ENCODE peak calls at places on chromosomes 5 and 9, in seven cellular contexts. D, F, U, H, Q, K and Z are unnamed samples.
A peak's percentile ranks its signal among the peaks of the same experiment; 100 is the strongest.

GRCh38 chr9:117574099-117574498 is 130.1 kb upstream of the TLR4 start:
- DNase-seq in D (no peak), F (no peak), U (no peak), H (no peak), Q (no peak), K (peak; percentile 47), Z (no peak)

GRCh38 chr9:37919956-37920335 is 16.0 kb upstream of the SLC25A51 start:
- DNase-seq in D (no peak), F (no peak), U (no peak), H (no peak), Q (no peak), K (no peak), Z (no peak)

GRCh38 chr5:120823316-120823715 is 359.2 kb downstream of the PRR16 start:
- DNase-seq in D (no peak), F (no peak), U (no peak), H (no peak), Q (no peak), K (no peak), Z (no peak)

GRCh38 chr9:128250839-128251558 is 24.8 kb downstream of the GOLGA2 start:
- DNase-seq in D (no peak), F (no peak), U (no peak), H (peak; percentile 54), Q (no peak), K (no peak), Z (no peak)

GRCh38 chr9:76759726-76760125 is 4.5 kb upstream of the PCA3 start:
- DNase-seq in D (no peak), F (no peak), U (no peak), H (no peak), Q (no peak), K (no peak), Z (no peak)

GRCh38 chr9:115063058-115063850 is 54.7 kb downstream of the TNC start:
- DNase-seq in D (no peak), F (no peak), U (peak; percentile 5), H (no peak), Q (no peak), K (no peak), Z (no peak)

GRCh38 chr5:148697177-148697820 is 43.0 kb upstream of the HTR4 start:
- DNase-seq in D (no peak), F (no peak), U (no peak), H (no peak), Q (no peak), K (no peak), Z (no peak)

GRCh38 chr5:149063901-149064478 is 1.1 kb upstream of the SH3TC2 start:
- DNase-seq in D (no peak), F (no peak), U (no peak), H (no peak), Q (peak; percentile 27), K (no peak), Z (no peak)

GRCh38 chr9:71746753-71747115 is 21.6 kb downstream of the CEMIP2 start:
- DNase-seq in D (no peak), F (no peak), U (no peak), H (no peak), Q (no peak), K (no peak), Z (no peak)

GRCh38 chr5:181160144-181160754 is 12.9 kb downstream of the OR2V2 start:
- DNase-seq in D (no peak), F (no peak), U (no peak), H (peak; percentile 74), Q (no peak), K (peak; percentile 86), Z (peak; percentile 87)

GRCh38 chr5:53479656-53480473 is 564 bp upstream of the FST start:
- DNase-seq in D (no peak), F (no peak), U (no peak), H (peak; percentile 62), Q (peak; percentile 73), K (peak; percentile 55), Z (peak; percentile 41)

GRCh38 chr5:168464214-168464613 is 22.1 kb upstream of the RARS1 start:
- DNase-seq in D (no peak), F (no peak), U (no peak), H (no peak), Q (no peak), K (no peak), Z (no peak)

GRCh38 chr5:159582756-159583523 is 252.7 kb upstream of the IL12B start:
- DNase-seq in D (no peak), F (peak; percentile 61), U (no peak), H (no peak), Q (no peak), K (no peak), Z (peak; percentile 33)

GRCh38 chr5:170636206-170636605 is 132.4 kb downstream of the KCNIP1 start:
- DNase-seq in D (no peak), F (no peak), U (no peak), H (no peak), Q (no peak), K (no peak), Z (no peak)

GRCh38 chr5:9207820-9208418 is 338.0 kb downstream of the SEMA5A start:
- DNase-seq in D (no peak), F (peak; percentile 3), U (no peak), H (no peak), Q (peak; percentile 34), K (peak; percentile 32), Z (peak; percentile 52)

GRCh38 chr9:135183069-135183468 is 95.6 kb downstream of the OLFM1 start:
- DNase-seq in D (no peak), F (no peak), U (no peak), H (no peak), Q (no peak), K (no peak), Z (no peak)

GRCh38 chr5:161850491-161850890 is 2.6 kb downstream of the GABRA1 start:
- DNase-seq in D (no peak), F (no peak), U (no peak), H (no peak), Q (no peak), K (no peak), Z (no peak)

GRCh38 chr5:92064993-92065392 is 681.9 kb upstream of the ARRDC3 start:
- DNase-seq in D (no peak), F (no peak), U (no peak), H (no peak), Q (no peak), K (no peak), Z (no peak)

GRCh38 chr9:128654481-128654880 is 2.2 kb downstream of the DYNC2I2 start:
- DNase-seq in D (no peak), F (no peak), U (no peak), H (no peak), Q (no peak), K (no peak), Z (no peak)

GRCh38 chr9:87793292-87793691 is 67.4 kb downstream of the CTSL start:
- DNase-seq in D (no peak), F (no peak), U (no peak), H (no peak), Q (peak; percentile 85), K (no peak), Z (peak; percentile 72)

GRCh38 chr9:131628821-131629197 is 83.5 kb downstream of the PRRT1B start:
- DNase-seq in D (no peak), F (no peak), U (no peak), H (no peak), Q (no peak), K (no peak), Z (no peak)

GRCh38 chr9:127779136-127779981 is 893 bp upstream of the SH2D3C start:
- DNase-seq in D (peak; percentile 79), F (no peak), U (no peak), H (no peak), Q (no peak), K (peak; percentile 41), Z (no peak)

GRCh38 chr5:90932052-90932699 is 373.6 kb downstream of the ADGRV1 start:
- DNase-seq in D (peak; percentile 12), F (peak; percentile 44), U (no peak), H (peak; percentile 40), Q (peak; percentile 48), K (peak; percentile 77), Z (peak; percentile 47)

GRCh38 chr5:5246736-5247135 is 106.6 kb downstream of the ADAMTS16 start:
- DNase-seq in D (no peak), F (no peak), U (no peak), H (no peak), Q (no peak), K (no peak), Z (no peak)

GRCh38 chr5:108545301-108545700 is 163.4 kb upstream of the FBXL17 start:
- DNase-seq in D (no peak), F (no peak), U (no peak), H (no peak), Q (no peak), K (no peak), Z (no peak)

GRCh38 chr5:173646684-173647083 is 30.2 kb upstream of the BOD1 start:
- DNase-seq in D (no peak), F (no peak), U (no peak), H (no peak), Q (no peak), K (no peak), Z (no peak)
- TF ChIP-seq MAX in D (no peak), F (no peak), U (no peak), H (no peak), Q (no peak), K (no peak), Z (no peak)

GRCh38 chr9:99309540-99309939 is 87.5 kb downstream of the SEC61B start:
- DNase-seq in D (no peak), F (no peak), U (no peak), H (no peak), Q (no peak), K (no peak), Z (no peak)
- TF ChIP-seq MAX in D (no peak), F (no peak), U (no peak), H (no peak), Q (no peak), K (no peak), Z (no peak)

DNA sequence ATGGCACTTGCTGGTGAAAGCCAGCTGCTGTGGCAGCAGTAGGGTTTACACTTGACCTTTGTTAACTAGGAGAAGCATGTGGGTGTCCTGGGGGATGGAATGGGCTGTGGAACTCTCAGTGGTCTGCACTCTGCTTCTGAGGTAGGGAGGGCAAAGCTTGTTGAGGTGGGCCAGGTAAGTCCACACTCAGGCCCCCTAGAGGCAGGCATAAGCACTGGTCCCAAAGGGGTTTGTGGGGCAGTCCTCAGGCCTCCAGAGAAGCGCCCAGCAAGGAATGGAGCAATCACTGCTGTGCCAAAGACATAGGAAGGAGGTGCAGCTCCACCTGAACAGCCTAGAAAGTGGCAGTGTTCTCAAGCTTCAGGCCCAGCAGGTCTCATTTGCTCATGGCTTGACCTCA is 34.7 kb downstream of the INSL4 start:
- DNase-seq in D (no peak), F (no peak), U (no peak), H (peak; percentile 45), Q (no peak), K (no peak), Z (no peak)
- TF ChIP-seq MAX in D (no peak), F (no peak), U (no peak), H (no peak), Q (no peak), K (no peak), Z (no peak)

GRCh38 chr9:116506685-116507084 is 180.4 kb upstream of the TRIM32 start:
- DNase-seq in D (no peak), F (no peak), U (no peak), H (no peak), Q (no peak), K (no peak), Z (no peak)

GRCh38 chr9:116504893-116505480 is 182.1 kb upstream of the TRIM32 start:
- DNase-seq in D (peak; percentile 27), F (no peak), U (no peak), H (no peak), Q (peak; percentile 23), K (no peak), Z (no peak)

GRCh38 chr9:116502746-116503145 is 184.4 kb upstream of the TRIM32 start:
- DNase-seq in D (no peak), F (no peak), U (no peak), H (no peak), Q (no peak), K (no peak), Z (no peak)

GRCh38 chr9:116501871-116502270 is 185.2 kb upstream of the TRIM32 start:
- DNase-seq in D (no peak), F (peak; percentile 23), U (no peak), H (no peak), Q (no peak), K (no peak), Z (peak; percentile 66)

GRCh38 chr9:116504081-116504480 is 183.0 kb upstream of the TRIM32 start:
- DNase-seq in D (no peak), F (no peak), U (no peak), H (no peak), Q (no peak), K (no peak), Z (no peak)
- TF ChIP-seq MAX in D (no peak), F (no peak), U (no peak), H (no peak), Q (no peak), K (no peak), Z (no peak)